ENCODE peak calls at places on chromosomes 1 and 21, in four cellular contexts. W is K562, J is HCT116, F is H1. Y is an unnamed sample.

GRCh38 chr1:184362876-184363275 is 24.0 kb upstream of the C1orf21 start:
- DNase-seq in W (no peak), J (no peak), F (no peak), Y (no peak)

GRCh38 chr1:160167580-160167979 is 16.2 kb downstream of the ATP1A4 start:
- DNase-seq in W (no peak), J (no peak), F (no peak), Y (no peak)

GRCh38 chr1:52651904-52652303 is 18.9 kb downstream of the SHISAL2A start:
- DNase-seq in W (no peak), J (no peak), F (no peak), Y (no peak)

GRCh38 chr1:21816602-21817302 is 4.7 kb downstream of the LDLRAD2 start:
- DNase-seq in W (no peak), J (peak), F (no peak), Y (no peak)

GRCh38 chr1:60171793-60172192 is 98.2 kb upstream of the C1orf87 start:
- DNase-seq in W (no peak), J (no peak), F (no peak), Y (no peak)

GRCh38 chr1:40810915-40811314 is 27.3 kb downstream of the KCNQ4 start:
- DNase-seq in W (peak), J (no peak), F (no peak), Y (no peak)

GRCh38 chr21:46307625-46308024 is 16.0 kb downstream of the C21orf58 start:
- DNase-seq in W (no peak), J (no peak), F (no peak), Y (no peak)

GRCh38 chr1:89946532-89946931 is 48.4 kb upstream of the ZNF326 start:
- DNase-seq in W (no peak), J (no peak), F (no peak), Y (no peak)

GRCh38 chr1:192608671-192609070 is 27.3 kb upstream of the RGS13 start:
- DNase-seq in W (no peak), J (no peak), F (no peak), Y (no peak)

GRCh38 chr1:51906306-51907078 is 28.0 kb upstream of the NRDC start:
- DNase-seq in W (no peak), J (no peak), F (no peak), Y (no peak)

GRCh38 chr1:162357681-162358266 is 18.9 kb downstream of the SPATA46 start:
- DNase-seq in W (peak), J (peak), F (no peak), Y (no peak)

GRCh38 chr1:196372896-196373536 is 235.2 kb downstream of the KCNT2 start:
- DNase-seq in W (peak), J (peak), F (no peak), Y (no peak)

GRCh38 chr1:241817331-241817792 is 30.6 kb upstream of the EXO1 start:
- DNase-seq in W (no peak), J (no peak), F (no peak), Y (no peak)

GRCh38 chr1:151145158-151146071 is 1.0 kb downstream of the SEMA6C start:
- DNase-seq in W (no peak), J (no peak), F (peak), Y (no peak)
- TF ChIP-seq CTCF in W (no peak), J (no peak), F (no peak), Y (no peak)

GRCh38 chr1:153749408-153750005 is 21.7 kb downstream of the INTS3 start:
- DNase-seq in W (peak), J (peak), F (peak), Y (peak)

GRCh38 chr1:153752072-153752471 is 23.1 kb upstream of the SLC27A3 start:
- DNase-seq in W (no peak), J (no peak), F (no peak), Y (no peak)

GRCh38 chr1:153750026-153750995 is 22.5 kb downstream of the INTS3 start:
- DNase-seq in W (peak), J (no peak), F (no peak), Y (no peak)

GRCh38 chr1:153754266-153754665 is 20.9 kb upstream of the SLC27A3 start:
- DNase-seq in W (no peak), J (no peak), F (no peak), Y (no peak)

DNA sequence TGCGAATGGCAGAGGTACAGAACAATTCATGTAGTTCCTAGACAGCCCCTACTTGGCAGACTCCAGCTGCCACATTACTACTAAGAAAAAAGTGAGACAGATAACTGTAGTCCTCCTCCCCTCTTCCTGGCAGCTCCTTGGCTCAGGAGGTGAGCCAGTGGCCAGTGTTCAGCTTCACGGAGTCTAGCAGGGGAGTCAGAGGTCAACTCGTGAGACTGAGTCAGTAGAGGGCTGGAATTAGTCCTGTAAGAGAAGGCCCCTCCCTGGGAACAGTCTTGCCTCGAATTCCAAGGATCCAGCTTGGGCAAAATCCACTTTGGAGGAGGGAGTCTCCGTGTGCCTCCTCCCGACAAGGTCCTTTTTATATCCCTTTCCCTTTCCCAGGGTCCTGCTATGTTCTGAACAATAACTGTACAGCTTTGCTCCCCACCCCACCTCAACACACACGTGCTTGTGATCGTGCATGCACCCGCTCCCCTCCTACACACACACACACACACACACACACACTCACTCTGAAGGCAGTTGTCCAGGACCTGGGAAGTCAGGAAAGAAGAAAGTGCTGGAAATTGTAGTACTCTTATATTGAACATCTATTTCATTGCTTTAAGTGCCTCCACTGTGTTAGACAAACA is 22.5 kb upstream of the SLC27A3 start:
- DNase-seq in W (no peak), J (no peak), F (no peak), Y (no peak)
- TF ChIP-seq EGR1 in W (no peak), J (no peak), F (no peak), Y (no peak)

GRCh38 chr1:155325596-155325893 is 4.9 kb downstream of the RUSC1 start:
- DNase-seq in W (no peak), J (no peak), F (no peak), Y (no peak)
- TF ChIP-seq SRF in W (no peak), J (no peak), F (no peak), Y (no peak)

GRCh38 chr1:62732327-62732726 is 44.1 kb upstream of the DOCK7 start:
- DNase-seq in W (no peak), J (no peak), F (no peak), Y (no peak)
- TF ChIP-seq CTCF in W (no peak), J (no peak), F (no peak), Y (peak)

DNA sequence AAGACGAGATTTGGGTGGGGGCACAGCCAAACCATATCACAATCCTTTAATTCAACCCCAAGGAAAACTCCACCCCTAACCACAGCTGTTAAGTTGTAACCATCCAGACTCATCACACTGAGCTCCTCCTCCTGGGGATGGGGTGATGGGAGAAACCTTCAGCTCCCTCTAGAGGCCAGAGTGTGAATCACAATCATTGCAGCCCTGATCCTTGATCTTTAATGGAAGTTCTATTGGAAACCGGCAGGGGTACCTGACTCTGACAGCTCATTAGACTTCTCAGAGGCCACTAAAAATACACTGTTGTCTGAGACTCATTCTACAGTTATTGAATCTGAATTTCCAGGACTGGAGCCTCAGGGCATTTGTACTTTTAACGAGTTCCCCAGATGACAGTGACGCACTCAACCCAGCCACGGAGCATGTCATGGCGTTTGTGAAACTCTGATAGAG is 127.2 kb downstream of the IGSF21 start:
- DNase-seq in W (peak), J (peak), F (peak), Y (no peak)
- TF ChIP-seq EGR1 in W (no peak), J (no peak), F (no peak), Y (no peak)

DNA sequence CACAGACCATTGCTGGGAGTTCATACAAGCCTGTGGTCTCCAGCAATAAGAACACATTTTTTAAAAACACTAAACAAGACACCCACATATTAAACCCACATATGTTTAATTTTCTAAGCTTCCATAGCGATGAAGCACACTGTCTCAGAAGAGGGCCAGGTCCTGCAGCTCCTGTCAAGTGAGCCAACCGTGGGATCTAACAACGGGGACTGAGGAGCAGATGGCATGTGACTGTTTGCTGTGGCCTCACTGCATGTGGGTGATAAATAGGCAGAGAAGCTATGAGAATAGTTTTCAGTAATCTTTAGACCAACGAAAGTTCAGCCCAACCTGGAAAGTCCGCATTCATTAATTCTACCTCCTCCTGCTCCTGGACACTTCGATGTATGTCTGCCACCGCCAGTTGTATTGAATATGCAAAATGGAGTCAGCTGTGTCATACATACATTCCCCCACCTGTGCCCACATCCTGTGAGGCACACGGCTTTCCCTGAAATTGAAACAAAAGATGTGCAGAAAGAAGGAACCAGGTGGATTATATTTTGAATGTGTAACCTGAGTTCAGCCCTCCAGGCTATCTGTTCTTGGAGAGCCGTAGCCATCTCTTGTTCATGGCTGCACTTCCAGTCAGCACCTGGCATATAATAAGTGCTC is 88.2 kb downstream of the MIS18A start:
- DNase-seq in W (no peak), J (no peak), F (no peak), Y (peak)
- TF ChIP-seq SRF in W (no peak), J (no peak), F (no peak), Y (no peak)

GRCh38 chr1:153776352-153776751 is 1.1 kb downstream of the SLC27A3 start:
- DNase-seq in W (no peak), J (no peak), F (peak), Y (no peak)
- TF ChIP-seq CTCF in W (no peak), J (no peak), F (no peak), Y (no peak)

GRCh38 chr1:116474921-116475849 is 95.6 kb downstream of the CD58 start:
- DNase-seq in W (no peak), J (no peak), F (no peak), Y (no peak)
- TF ChIP-seq EGR1 in W (no peak), J (no peak), F (no peak), Y (no peak)

DNA sequence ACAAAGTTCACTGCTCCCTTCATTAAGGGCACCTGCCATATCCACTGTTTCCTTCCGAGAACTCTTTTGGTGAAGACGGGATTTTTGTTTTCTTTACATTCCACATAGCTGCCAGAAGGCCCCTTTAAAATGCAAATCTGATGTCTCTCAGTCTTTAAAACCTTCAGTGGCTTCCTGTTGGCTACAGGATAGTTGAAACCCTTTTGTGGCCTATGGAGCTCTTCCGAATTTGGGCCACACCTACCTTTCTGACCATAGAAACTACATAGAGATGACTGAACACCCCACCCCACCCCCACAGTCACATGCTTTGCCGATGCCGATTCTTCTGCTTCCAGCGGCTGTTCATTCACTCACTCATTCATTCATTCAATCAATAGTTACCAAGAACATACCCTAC is 502.6 kb downstream of the KIF26B start:
- DNase-seq in W (no peak), J (no peak), F (no peak), Y (no peak)
- TF ChIP-seq SRF in W (no peak), J (no peak), F (no peak), Y (no peak)

DNA sequence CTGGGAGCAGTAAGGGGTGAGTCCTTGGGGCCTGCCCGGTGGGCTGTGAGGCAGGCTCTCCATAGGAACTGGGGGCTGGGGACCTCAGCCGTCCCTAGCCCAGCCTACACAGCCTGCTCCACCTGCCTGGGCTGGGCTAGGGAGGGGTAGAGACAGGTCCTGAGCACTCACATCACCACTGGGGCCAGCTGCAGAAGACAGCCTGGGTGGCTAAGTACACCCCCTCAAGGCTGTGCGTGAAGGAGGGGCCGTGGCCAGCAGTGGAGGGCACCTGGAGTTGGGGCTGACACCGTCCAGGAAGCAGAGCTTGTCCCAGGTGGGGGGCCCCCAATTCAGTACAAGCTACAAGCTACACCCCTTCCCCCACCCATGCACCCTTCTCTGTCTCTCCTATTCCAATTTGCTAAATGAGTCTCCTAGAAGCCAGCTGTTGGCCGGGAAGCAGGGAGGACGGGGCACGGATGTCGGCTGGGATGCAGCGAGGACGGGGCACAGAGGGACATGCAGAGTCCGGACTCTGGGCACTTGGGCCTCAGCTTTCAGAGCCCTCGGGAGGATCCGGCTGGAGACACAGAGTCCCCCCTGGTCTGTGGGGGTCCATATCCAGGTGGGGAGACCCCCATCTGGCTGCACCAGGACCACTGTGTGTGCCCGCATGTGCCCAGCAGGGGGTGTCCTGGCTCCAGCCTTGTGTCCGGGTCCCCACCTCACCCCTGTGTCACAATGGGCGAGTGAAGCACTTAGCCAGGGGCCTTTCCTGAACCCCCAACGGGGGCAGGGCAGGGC is 1.8 kb downstream of the ISG15 start:
- DNase-seq in W (no peak), J (no peak), F (peak), Y (no peak)
- TF ChIP-seq CTCF in W (peak), J (peak), F (peak), Y (peak)

Y was measured in GM12878.